ENCODE peak calls at places on chromosomes 16 and 17, in five cellular contexts. W is PC-3; Y is naive thymus-derived CD8-positive, alpha-beta T cell; X is GM10248; F is HuH-7.5. M is an unnamed sample.

GRCh38 chr17:69390735-69391501 is 23.6 kb upstream of the MAP2K6 start:
- DNase-seq in W (no peak), Y (no peak), X (no peak), F (no peak), M (no peak)

GRCh38 chr16:49472598-49472997 is 99.0 kb downstream of the C16orf78 start:
- DNase-seq in W (no peak), Y (no peak), X (no peak), F (no peak), M (no peak)

GRCh38 chr16:83990492-83990891 is 22.4 kb downstream of the NECAB2 start:
- DNase-seq in W (no peak), Y (no peak), X (no peak), F (no peak), M (no peak)

GRCh38 chr17:58595194-58595792 is 80.9 kb upstream of the MTMR4 start:
- DNase-seq in W (no peak), Y (no peak), X (no peak), F (peak), M (no peak)

GRCh38 chr17:49566668-49567071 is 9.0 kb upstream of the NXPH3 start:
- DNase-seq in W (no peak), Y (no peak), X (no peak), F (no peak), M (no peak)

GRCh38 chr17:63434951-63435571 is 11.0 kb downstream of the CYB561 start:
- DNase-seq in W (peak), Y (peak), X (no peak), F (no peak), M (no peak)

GRCh38 chr17:82229686-82230626 is 1.1 kb downstream of the SLC16A3 start:
- DNase-seq in W (no peak), Y (no peak), X (no peak), F (no peak), M (no peak)

GRCh38 chr17:64441772-64442549 is 7.0 kb upstream of the MILR1 start:
- DNase-seq in W (no peak), Y (no peak), X (no peak), F (no peak), M (no peak)

GRCh38 chr17:41869426-41869825 is 4.2 kb upstream of the KLHL11 start:
- DNase-seq in W (no peak), Y (no peak), X (no peak), F (no peak), M (no peak)

GRCh38 chr16:13401631-13402030 is 500.2 kb downstream of the SHISA9 start:
- DNase-seq in W (no peak), Y (no peak), X (no peak), F (no peak), M (no peak)

GRCh38 chr16:31052131-31052530 is 18.8 kb downstream of the STX4 start:
- DNase-seq in W (peak), Y (no peak), X (no peak), F (no peak), M (no peak)

GRCh38 chr17:82065638-82066303 is at the start of gene DUS1L:
- DNase-seq in W (peak), Y (peak), X (peak), F (peak), M (no peak)

GRCh38 chr17:17519886-17520285 is 23.7 kb upstream of the RASD1 start:
- DNase-seq in W (no peak), Y (no peak), X (no peak), F (no peak), M (no peak)

GRCh38 chr16:330746-331145 is 21.8 kb downstream of the AXIN1 start:
- DNase-seq in W (no peak), Y (no peak), X (no peak), F (no peak), M (no peak)

GRCh38 chr16:88956546-88957455 is 20.2 kb downstream of the CBFA2T3 start:
- DNase-seq in W (no peak), Y (no peak), X (no peak), F (no peak), M (no peak)

GRCh38 chr16:31484491-31485171 is 1.7 kb downstream of the SLC5A2 start:
- DNase-seq in W (no peak), Y (no peak), X (no peak), F (no peak), M (no peak)

GRCh38 chr17:65485388-65486299 is 75.8 kb downstream of the AXIN2 start:
- DNase-seq in W (no peak), Y (no peak), X (no peak), F (no peak), M (no peak)

GRCh38 chr17:66210208-66210574 is 18.3 kb upstream of the CEP112 start:
- DNase-seq in W (no peak), Y (no peak), X (no peak), F (no peak), M (no peak)